ENCODE peak calls at places on chromosome 5, in four cellular contexts. U, A, E and I are unnamed samples.

GRCh38 chr5:107808671-107809137 is 138.0 kb upstream of the EFNA5 start:
- DNase-seq in U (no peak), A (no peak), E (peak; percentile 96), I (no peak)

GRCh38 chr5:66118294-66118693 is 25.8 kb upstream of the SREK1 start:
- DNase-seq in U (no peak), A (no peak), E (no peak), I (no peak)

GRCh38 chr5:129930221-129930620 is 26.0 kb downstream of the CHSY3 start:
- DNase-seq in U (no peak), A (no peak), E (no peak), I (no peak)

GRCh38 chr5:91668261-91668660 is 285.1 kb upstream of the ARRDC3 start:
- DNase-seq in U (no peak), A (no peak), E (no peak), I (no peak)

GRCh38 chr5:173318881-173319609 is 9.2 kb downstream of the STC2 start:
- DNase-seq in U (no peak), A (no peak), E (no peak), I (no peak)

GRCh38 chr5:119200795-119201194 is 129.9 kb downstream of the DMXL1 start:
- DNase-seq in U (no peak), A (no peak), E (no peak), I (no peak)

GRCh38 chr5:132459983-132460834 is 30.4 kb downstream of the IRF1 start:
- DNase-seq in U (peak; percentile 92), A (no peak), E (no peak), I (no peak)

GRCh38 chr5:166926098-166926497 is 1365.3 kb upstream of the WWC1 start:
- DNase-seq in U (no peak), A (no peak), E (no peak), I (no peak)

GRCh38 chr5:99000878-99001277 is 72.1 kb upstream of the CHD1 start:
- DNase-seq in U (no peak), A (peak; percentile 27), E (no peak), I (no peak)

GRCh38 chr5:77864997-77865396 is 88.9 kb upstream of the TBCA start:
- DNase-seq in U (no peak), A (no peak), E (no peak), I (no peak)

GRCh38 chr5:133385346-133385745 is 227.0 kb downstream of the FSTL4 start:
- DNase-seq in U (no peak), A (no peak), E (peak; percentile 13), I (no peak)

GRCh38 chr5:78959767-78960166 is 25.3 kb downstream of the ARSB start:
- DNase-seq in U (no peak), A (no peak), E (no peak), I (no peak)

GRCh38 chr5:103573411-103573810 is 10.8 kb upstream of the NUDT12 start:
- DNase-seq in U (no peak), A (no peak), E (peak; percentile 60), I (no peak)

GRCh38 chr5:74640450-74641013 is at the start of gene ENC1:
- DNase-seq in U (peak; percentile 67), A (peak; percentile 87), E (peak; percentile 92), I (peak; percentile 37)

GRCh38 chr5:161230222-161230621 is 316.3 kb downstream of the GABRB2 start:
- DNase-seq in U (no peak), A (no peak), E (peak; percentile 31), I (no peak)

GRCh38 chr5:103456476-103456875 is 106.1 kb downstream of the NUDT12 start:
- DNase-seq in U (no peak), A (peak; percentile 65), E (no peak), I (no peak)

GRCh38 chr5:89246252-89246651 is 363.3 kb upstream of the MEF2C start:
- DNase-seq in U (no peak), A (peak; percentile 40), E (no peak), I (no peak)

GRCh38 chr5:79802404-79802803 is 112.8 kb downstream of the CMYA5 start:
- DNase-seq in U (no peak), A (no peak), E (no peak), I (no peak)

GRCh38 chr5:107542428-107542827 is 128.3 kb downstream of the EFNA5 start:
- DNase-seq in U (peak; percentile 77), A (peak; percentile 96), E (no peak), I (peak; percentile 83)

GRCh38 chr5:174151579-174152181 is 106.2 kb downstream of the NSG2 start:
- DNase-seq in U (no peak), A (no peak), E (no peak), I (no peak)

GRCh38 chr5:73619606-73620334 is 6.2 kb upstream of the ARHGEF28 start:
- DNase-seq in U (no peak), A (peak; percentile 31), E (no peak), I (no peak)

GRCh38 chr5:135458921-135459331 is 6.8 kb upstream of the TIFAB start:
- DNase-seq in U (no peak), A (peak; percentile 32), E (no peak), I (no peak)

GRCh38 chr5:101212942-101213514 is 309.9 kb upstream of the ST8SIA4 start:
- DNase-seq in U (no peak), A (no peak), E (peak; percentile 41), I (no peak)

GRCh38 chr5:140182075-140182709 is 7.2 kb downstream of the CYSTM1 start:
- DNase-seq in U (peak; percentile 59), A (peak; percentile 54), E (no peak), I (no peak)

GRCh38 chr5:38433160-38433861 is 123.1 kb downstream of the LIFR start:
- DNase-seq in U (no peak), A (no peak), E (no peak), I (no peak)

GRCh38 chr5:65199988-65200668 is 281.6 kb downstream of the ADAMTS6 start:
- DNase-seq in U (no peak), A (peak; percentile 51), E (no peak), I (no peak)

GRCh38 chr5:78547171-78547570 is 101.4 kb downstream of the LHFPL2 start:
- DNase-seq in U (no peak), A (no peak), E (no peak), I (no peak)

GRCh38 chr5:42985129-42986037 is 54.7 kb downstream of the ANXA2R start:
- DNase-seq in U (no peak), A (peak; percentile 88), E (no peak), I (no peak)

GRCh38 chr5:125298711-125299379 is 552.4 kb upstream of the ZNF608 start:
- DNase-seq in U (no peak), A (no peak), E (no peak), I (no peak)

GRCh38 chr5:59174248-59174844 is 591.5 kb downstream of the RAB3C start:
- DNase-seq in U (no peak), A (peak; percentile 19), E (no peak), I (no peak)

GRCh38 chr5:163478126-163478981 is 17.9 kb downstream of the HMMR start:
- DNase-seq in U (no peak), A (peak; percentile 58), E (no peak), I (no peak)

GRCh38 chr5:179211076-179211475 is 134.2 kb downstream of the ADAMTS2 start:
- DNase-seq in U (no peak), A (no peak), E (no peak), I (no peak)

GRCh38 chr5:79868271-79868670 is 122.8 kb downstream of the MTX3 start:
- DNase-seq in U (no peak), A (no peak), E (no peak), I (no peak)

GRCh38 chr5:35319231-35320002 is 89.1 kb upstream of the PRLR start:
- DNase-seq in U (peak; percentile 51), A (peak; percentile 74), E (no peak), I (peak; percentile 15)

GRCh38 chr5:16916262-16916878 is 19.7 kb downstream of the MYO10 start:
- DNase-seq in U (no peak), A (peak; percentile 100), E (no peak), I (no peak)

GRCh38 chr5:2894347-2895135 is 143.1 kb upstream of the IRX2 start:
- DNase-seq in U (no peak), A (no peak), E (peak; percentile 21), I (no peak)

GRCh38 chr5:122915717-122916399 is 70.4 kb downstream of the SNX24 start:
- DNase-seq in U (no peak), A (no peak), E (no peak), I (no peak)

DNA sequence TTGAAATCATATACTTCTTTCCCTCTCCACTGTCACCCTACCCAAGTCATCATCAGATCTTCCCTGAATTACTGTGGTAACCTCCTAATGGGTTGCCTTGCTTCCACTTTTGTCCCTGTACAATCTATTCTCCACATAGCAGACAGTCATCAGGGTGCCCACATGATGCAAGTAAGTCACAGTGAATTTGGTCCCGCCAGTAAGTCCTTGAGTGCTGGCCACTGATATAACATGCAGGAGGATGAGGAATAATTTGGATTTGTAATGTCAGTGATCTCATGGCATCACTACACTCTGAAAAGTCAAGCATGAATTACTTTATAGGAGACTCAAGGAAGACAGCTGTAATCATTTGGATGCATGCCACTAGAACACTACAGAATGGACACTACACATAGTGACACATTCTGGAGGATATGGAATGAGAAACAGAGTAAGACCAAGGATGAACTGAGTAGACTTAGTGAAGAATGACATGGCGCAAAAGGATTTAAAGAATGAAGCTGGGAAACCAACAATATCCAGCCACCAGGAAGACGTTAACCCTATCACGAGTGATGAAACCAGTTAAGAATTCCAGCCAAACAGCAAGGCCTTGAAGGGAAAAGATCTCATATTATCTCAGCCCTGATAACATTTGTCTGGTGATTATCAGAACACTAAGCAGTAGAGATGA is 28.6 kb downstream of the MARCHF3 start:
- DNase-seq in U (no peak), A (peak; percentile 7), E (no peak), I (no peak)
- H3K4me1 ChIP-seq in U (peaks cover 21% of the 10 kb centered on the region), A (no peaks in the 10 kb centered on the region), E (peaks cover 6% of the 10 kb centered on the region), I (no peaks in the 10 kb centered on the region)

GRCh38 chr5:158922263-158922592 is 177.5 kb downstream of the EBF1 start:
- DNase-seq in U (no peak), A (no peak), E (no peak), I (no peak)
- H3K4me1 ChIP-seq in U (no peaks in the 10 kb centered on the region), A (no peaks in the 10 kb centered on the region), E (no peaks in the 10 kb centered on the region), I (peaks cover 9% of the 10 kb centered on the region)

GRCh38 chr5:138132543-138132942 is 6.7 kb downstream of the NME5 start:
- DNase-seq in U (no peak), A (no peak), E (no peak), I (no peak)
- H3K4me1 ChIP-seq in U (no peaks in the 10 kb centered on the region), A (peaks cover 14% of the 10 kb centered on the region), E (no peaks in the 10 kb centered on the region), I (no peaks in the 10 kb centered on the region)

GRCh38 chr5:112551437-112552018 is 132.5 kb upstream of the EPB41L4A start:
- DNase-seq in U (no peak), A (peak; percentile 65), E (no peak), I (no peak)
- H3K4me1 ChIP-seq in U (no peaks in the 10 kb centered on the region), A (peaks cover 24% of the 10 kb centered on the region), E (no peaks in the 10 kb centered on the region), I (no peaks in the 10 kb centered on the region)

DNA sequence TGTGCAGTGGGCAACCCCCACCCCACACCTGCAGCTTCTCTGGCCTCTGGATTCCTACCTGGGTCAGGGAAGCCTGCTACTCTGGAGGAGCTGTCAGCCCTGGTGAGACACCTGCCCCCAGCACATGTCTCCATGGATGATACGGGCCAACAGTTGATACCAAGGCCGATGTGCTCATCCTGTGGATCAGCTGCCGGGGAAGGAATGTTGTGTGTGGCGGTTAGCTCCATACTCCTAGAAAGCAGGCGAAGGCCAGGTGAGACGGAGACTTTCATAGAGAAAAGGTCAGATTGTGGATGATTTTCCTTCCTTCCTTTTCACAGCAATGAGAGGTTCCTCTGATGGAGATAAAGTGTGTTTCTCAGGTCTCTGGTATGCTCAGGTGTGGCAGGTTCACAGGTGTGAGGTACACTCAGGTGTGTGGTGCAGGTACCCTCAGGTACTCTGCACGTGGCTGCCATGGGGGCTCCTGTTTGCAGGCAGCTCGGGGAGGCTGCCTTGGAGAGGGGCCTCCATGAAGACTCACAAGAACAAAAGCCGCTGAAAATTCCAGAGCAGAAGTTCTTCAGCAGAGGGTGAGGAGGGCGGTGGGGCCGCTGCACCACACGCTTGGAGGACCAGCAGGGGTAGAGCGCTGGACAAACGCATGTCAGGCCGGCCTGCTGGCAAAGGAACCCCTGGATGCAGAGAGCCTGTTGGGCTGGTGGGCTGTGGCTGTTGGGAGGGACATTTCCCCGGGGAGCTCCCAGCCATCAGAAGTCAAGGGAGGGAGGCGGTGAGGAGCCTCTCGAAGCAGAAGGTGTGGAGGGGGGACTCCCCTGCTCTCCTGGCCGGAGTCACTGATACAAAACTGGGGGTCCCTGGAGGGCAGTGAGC is 5.1 kb upstream of the AHRR start:
- DNase-seq in U (no peak), A (no peak), E (no peak), I (no peak)
- H3K4me1 ChIP-seq in U (no peaks in the 10 kb centered on the region), A (peaks cover 12% of the 10 kb centered on the region), E (no peaks in the 10 kb centered on the region), I (peaks cover 3% of the 10 kb centered on the region)